ENCODE peak calls at places on chromosome 12, in eight cellular contexts. Z is Panc1; V is stimulated activated CD4-positive, alpha-beta T cell treated with anti-CD3 and anti-CD28 coated beads, Interleukin-2, amount 100 ng/mL, for 48 hours; L is CD8-positive, alpha-beta T cell; X is SK-MEL-5; K is GM12878; E is aorta; B is AG04450. O is an unnamed sample.
A peak's percentile ranks its signal among the peaks of the same experiment; 100 is the strongest.

GRCh38 chr12:69623970-69624369 is 13.3 kb upstream of the LRRC10 start:
- DNase-seq in K (no peak), L (no peak), B (peak; percentile 16), V (no peak), E (no peak), Z (no peak), X (no peak), O (no peak)

GRCh38 chr12:39451977-39452376 is 9.1 kb upstream of the KIF21A start:
- DNase-seq in K (no peak), L (no peak), X (no peak), Z (no peak), V (no peak), B (no peak), E (no peak), O (no peak)

GRCh38 chr12:108547633-108548172 is 13.3 kb downstream of the SART3 start:
- DNase-seq in L (no peak), V (no peak), E (no peak), X (no peak), Z (no peak), B (no peak), K (no peak), O (no peak)

GRCh38 chr12:50221228-50222008 is 54.2 kb upstream of the CERS5 start:
- DNase-seq in K (peak; percentile 53), B (peak; percentile 86), E (no peak), X (peak; percentile 62), Z (no peak), V (no peak), L (no peak), O (no peak)

GRCh38 chr12:8065991-8066594 is at the start of gene C3AR1:
- DNase-seq in X (peak; percentile 68), B (no peak), E (no peak), K (no peak), L (no peak), V (no peak), Z (no peak), O (no peak)

GRCh38 chr12:52202361-52203078 is 10.7 kb upstream of the KRT80 start:
- DNase-seq in V (no peak), K (no peak), B (no peak), X (no peak), L (no peak), Z (no peak), E (peak; percentile 54), O (peak; percentile 10)

GRCh38 chr12:11793896-11794295 is 144.4 kb downstream of the ETV6 start:
- DNase-seq in B (no peak), Z (no peak), K (no peak), L (no peak), E (no peak), X (no peak), V (no peak), O (no peak)

GRCh38 chr12:115467531-115467930 is 783.6 kb upstream of the TBX3 start:
- DNase-seq in K (no peak), X (no peak), E (no peak), L (no peak), V (no peak), B (no peak), Z (no peak), O (no peak)

GRCh38 chr12:109765493-109765810 is 51.8 kb downstream of the FAM222A start:
- DNase-seq in X (no peak), V (no peak), Z (no peak), E (peak; percentile 6), K (no peak), L (no peak), B (no peak), O (no peak)

GRCh38 chr12:25592725-25593495 is 39.8 kb upstream of the LMNTD1 start:
- DNase-seq in V (no peak), B (no peak), Z (no peak), K (no peak), E (no peak), X (no peak), L (no peak), O (no peak)

GRCh38 chr12:111406474-111407370 is 999 bp downstream of the SH2B3 start:
- DNase-seq in L (no peak), B (no peak), K (no peak), X (no peak), Z (no peak), E (peak; percentile 86), V (no peak), O (no peak)

GRCh38 chr12:94033112-94033511 is 115.3 kb upstream of the PLXNC1 start:
- DNase-seq in V (no peak), Z (no peak), K (no peak), E (no peak), L (no peak), X (no peak), B (no peak), O (no peak)

GRCh38 chr12:120639771-120640721 is at the start of gene CABP1:
- DNase-seq in K (no peak), B (no peak), V (peak; percentile 61), E (no peak), Z (no peak), X (peak; percentile 37), L (peak; percentile 37), O (no peak)

GRCh38 chr12:66859751-66860440 is 181.0 kb upstream of the GRIP1 start:
- DNase-seq in V (no peak), B (no peak), Z (no peak), L (no peak), X (no peak), E (no peak), K (no peak), O (no peak)

GRCh38 chr12:1519642-1520041 is 74.7 kb downstream of the FBXL14 start:
- DNase-seq in K (no peak), Z (no peak), V (no peak), B (no peak), E (no peak), L (no peak), X (no peak), O (no peak)

GRCh38 chr12:2335517-2335916 is 282.7 kb downstream of the CACNA1C start:
- DNase-seq in B (no peak), K (no peak), V (no peak), E (no peak), X (no peak), Z (no peak), L (no peak), O (no peak)

GRCh38 chr12:3034067-3034750 is 43.0 kb upstream of the TSPAN9 start:
- DNase-seq in L (no peak), Z (no peak), V (peak; percentile 35), K (no peak), X (peak; percentile 73), B (peak; percentile 44), E (peak; percentile 59), O (no peak)

GRCh38 chr12:105970885-105971284 is 167.9 kb downstream of the NUAK1 start:
- DNase-seq in E (no peak), X (no peak), K (no peak), L (no peak), V (no peak), Z (no peak), B (no peak), O (no peak)